ENCODE peak calls at places on chromosomes 4 and X, in nine cellular contexts. J is cerebellar cortex; F is M059J; G is activated CD8-positive, alpha-beta T cell treated with anti-CD3 and anti-CD28 coated beads, Interleukin-2, amount 10 ng/mL, durations not matched to agents 7 days and 5 days; P is A172; D is cardiac muscle cell; M is EL; E is anterior cingulate cortex; R is H54. T is an unnamed sample.

GRCh38 chrX:100587846-100588245 is 3.1 kb downstream of the TNMD start:
- DNase-seq in F (no peak), E (no peak), M (no peak), D (no peak), P (no peak), J (no peak), R (no peak), G (no peak), T (no peak)

GRCh38 chr4:109301691-109302365 is 630 bp downstream of the COL25A1 start:
- DNase-seq in D (peak; percentile 22), F (no peak), R (no peak), M (no peak), P (no peak), J (no peak), E (no peak), G (no peak), T (no peak)

GRCh38 chr4:80365928-80366327 is 30.4 kb downstream of the CFAP299 start:
- DNase-seq in P (peak; percentile 39), R (peak; percentile 10), M (peak; percentile 64), E (no peak), G (peak; percentile 64), J (peak; percentile 73), D (peak; percentile 66), F (peak; percentile 50), T (peak; percentile 48)

GRCh38 chrX:72526534-72527508 is 45.8 kb downstream of the HDAC8 start:
- DNase-seq in G (no peak), J (no peak), D (no peak), M (peak; percentile 0), E (no peak), P (peak; percentile 0), F (peak; percentile 16), R (no peak), T (peak; percentile 12)

GRCh38 chr4:177726111-177726510 is 283.9 kb upstream of the AGA start:
- DNase-seq in J (no peak), F (peak; percentile 49), E (no peak), P (peak; percentile 10), D (no peak), G (no peak), M (peak; percentile 7), R (no peak), T (no peak)

GRCh38 chr4:138113819-138114415 is 128.2 kb downstream of the SLC7A11 start:
- DNase-seq in M (peak; percentile 25), P (peak; percentile 8), J (no peak), G (no peak), E (no peak), R (no peak), F (peak; percentile 69), D (no peak), T (no peak)

GRCh38 chrX:118990512-118991227 is 16.3 kb downstream of the LONRF3 start:
- DNase-seq in F (no peak), J (no peak), D (no peak), P (no peak), E (no peak), G (no peak), R (no peak), M (no peak), T (no peak)

GRCh38 chrX:49884290-49884862 is 5.1 kb downstream of the USP27X start:
- DNase-seq in P (peak; percentile 41), J (peak; percentile 44), R (peak; percentile 4), D (peak; percentile 62), E (no peak), F (peak; percentile 56), M (peak; percentile 32), G (peak; percentile 68), T (peak; percentile 54)

GRCh38 chrX:106976416-106976815 is 23.6 kb downstream of the MORC4 start:
- DNase-seq in J (no peak), R (no peak), P (no peak), G (no peak), F (no peak), E (no peak), D (no peak), M (no peak), T (no peak)

GRCh38 chrX:26915064-26915463 is 548.1 kb downstream of the PPP4R3C start:
- DNase-seq in G (no peak), E (no peak), J (no peak), F (peak; percentile 14), R (no peak), P (peak; percentile 75), M (no peak), D (no peak), T (peak; percentile 32)

GRCh38 chr4:147550626-147551250 is 66.5 kb upstream of the TMEM184C start:
- DNase-seq in P (peak; percentile 46), J (no peak), R (peak; percentile 8), E (no peak), G (no peak), D (no peak), F (peak; percentile 69), M (peak; percentile 63), T (peak; percentile 76)

T was measured in brain microvascular endothelial cell.